ENCODE peak calls at places on chromosomes 1 and 21, in six cellular contexts. P is A549, U is substantia nigra, R is fibroblast of the aortic adventitia, S is GM12865, M is progenitor cell of endocrine pancreas. J is an unnamed sample.

GRCh38 chr1:51558375-51558924 is 39.4 kb upstream of the EPS15 start:
- DNase-seq in P (no peak), U (no peak), R (peak; percentile 96), S (peak; percentile 32), M (no peak), J (no peak)

GRCh38 chr21:36135391-36136094 is 664 bp downstream of the CBR3 start:
- DNase-seq in P (peak; percentile 34), U (no peak), R (peak; percentile 79), S (peak; percentile 39), M (no peak), J (peak; percentile 90)

GRCh38 chr1:46512135-46512791 is 22.6 kb downstream of the DMBX1 start:
- DNase-seq in P (no peak), U (no peak), R (no peak), S (no peak), M (no peak), J (no peak)

GRCh38 chr1:157091186-157091585 is 8.4 kb downstream of the ETV3L start:
- DNase-seq in P (no peak), U (no peak), R (no peak), S (no peak), M (no peak), J (no peak)

GRCh38 chr1:157652859-157653493 is 47.6 kb downstream of the FCRL3 start:
- DNase-seq in P (no peak), U (no peak), R (no peak), S (peak; percentile 65), M (no peak), J (no peak)

GRCh38 chr1:41802532-41803501 is 115.9 kb downstream of the HIVEP3 start:
- DNase-seq in P (no peak), U (peak; percentile 61), R (peak; percentile 19), S (peak; percentile 84), M (no peak), J (no peak)

GRCh38 chr1:53446051-53446450 is 13.1 kb upstream of the DMRTB1 start:
- DNase-seq in P (no peak), U (no peak), R (no peak), S (no peak), M (no peak), J (no peak)

GRCh38 chr1:25952851-25953401 is 44.9 kb downstream of the PAFAH2 start:
- DNase-seq in P (no peak), U (no peak), R (peak; percentile 83), S (no peak), M (no peak), J (no peak)

GRCh38 chr1:111538343-111539035 is 35.1 kb upstream of the ADORA3 start:
- DNase-seq in P (no peak), U (no peak), R (peak; percentile 78), S (no peak), M (no peak), J (no peak)